ENCODE peak calls at places on chromosomes 7 and 10, in five cellular contexts. W is lung microvascular endothelial cell, Y is HCT116, T is NCI-H345, L is AG09309. N is an unnamed sample.

GRCh38 chr7:4076701-4077294 is 605.3 kb upstream of the FOXK1 start:
- DNase-seq in W (no peak), Y (no peak), T (no peak), L (no peak), N (no peak)

GRCh38 chr7:156475179-156475578 is 165.4 kb upstream of the RNF32 start:
- DNase-seq in W (no peak), Y (no peak), T (no peak), L (no peak), N (no peak)

GRCh38 chr10:70268376-70268775 is 15.4 kb downstream of the NPFFR1 start:
- DNase-seq in W (no peak), Y (no peak), T (no peak), L (no peak), N (no peak)

GRCh38 chr10:109883859-109884771 is 39.2 kb downstream of the XPNPEP1 start:
- DNase-seq in W (peak; percentile 91), Y (peak; percentile 88), T (peak; percentile 40), L (peak; percentile 67), N (no peak)

GRCh38 chr7:156589808-156590207 is 50.8 kb upstream of the RNF32 start:
- DNase-seq in W (no peak), Y (no peak), T (no peak), L (no peak), N (no peak)

GRCh38 chr10:93236378-93237040 is 162.8 kb downstream of the CYP26A1 start:
- DNase-seq in W (no peak), Y (no peak), T (no peak), L (no peak), N (no peak)

GRCh38 chr10:132001238-132001977 is 19.7 kb upstream of the BNIP3 start:
- DNase-seq in W (peak; percentile 27), Y (no peak), T (peak; percentile 18), L (no peak), N (no peak)

GRCh38 chr7:113394856-113395255 is 276.5 kb upstream of the SMIM30 start:
- DNase-seq in W (no peak), Y (no peak), T (no peak), L (no peak), N (no peak)

GRCh38 chr7:29851487-29851886 is 45.2 kb downstream of the WIPF3 start:
- DNase-seq in W (no peak), Y (no peak), T (no peak), L (no peak), N (no peak)

GRCh38 chr10:113097046-113097415 is 147.0 kb downstream of the TCF7L2 start:
- DNase-seq in W (no peak), Y (no peak), T (no peak), L (no peak), N (no peak)

N was measured in BJ.